ENCODE peak calls at places on chromosomes 11 and 22, in eight cellular contexts. One of them, this sample, is unnamed.

GRCh38 chr11:26017322-26017860 is 314.5 kb upstream of the ANO3 start:
- DNase-seq in Panc1: no peak
- DNase-seq in endodermal cell: no peak
- DNase-seq in coronary artery: no peak
- DNase-seq in lower lobe of right lung: no peak
- DNase-seq in ovary: no peak
- DNase-seq in colonic mucosa: peak
- DNase-seq in Calu3: no peak
- DNase-seq in this sample: no peak

GRCh38 chr11:115488945-115489344 is 15.3 kb downstream of the CADM1 start:
- DNase-seq in Panc1: no peak
- DNase-seq in coronary artery: no peak
- DNase-seq in endodermal cell: no peak
- DNase-seq in colonic mucosa: no peak
- DNase-seq in ovary: no peak
- DNase-seq in lower lobe of right lung: no peak
- DNase-seq in Calu3: no peak
- DNase-seq in this sample: no peak

GRCh38 chr11:130775306-130776043 is 140.8 kb downstream of the SNX19 start:
- DNase-seq in coronary artery: peak
- DNase-seq in colonic mucosa: no peak
- DNase-seq in Calu3: no peak
- DNase-seq in lower lobe of right lung: no peak
- DNase-seq in Panc1: no peak
- DNase-seq in endodermal cell: no peak
- DNase-seq in ovary: no peak
- DNase-seq in this sample: no peak

GRCh38 chr11:72190581-72191205 is 1.2 kb upstream of the FOLR1 start:
- DNase-seq in Calu3: no peak
- DNase-seq in lower lobe of right lung: no peak
- DNase-seq in colonic mucosa: no peak
- DNase-seq in Panc1: no peak
- DNase-seq in coronary artery: peak
- DNase-seq in endodermal cell: peak
- DNase-seq in ovary: no peak
- DNase-seq in this sample: no peak

GRCh38 chr11:93504110-93505095 is 38.8 kb downstream of the SMCO4 start:
- DNase-seq in coronary artery: no peak
- DNase-seq in Panc1: no peak
- DNase-seq in Calu3: no peak
- DNase-seq in lower lobe of right lung: no peak
- DNase-seq in ovary: no peak
- DNase-seq in endodermal cell: no peak
- DNase-seq in colonic mucosa: no peak
- DNase-seq in this sample: no peak

GRCh38 chr22:36104988-36105387 is 55.6 kb downstream of the APOL3 start:
- DNase-seq in Panc1: no peak
- DNase-seq in lower lobe of right lung: peak
- DNase-seq in coronary artery: no peak
- DNase-seq in colonic mucosa: no peak
- DNase-seq in ovary: no peak
- DNase-seq in Calu3: no peak
- DNase-seq in endodermal cell: no peak
- DNase-seq in this sample: no peak

GRCh38 chr11:63639195-63639832 is 25.1 kb upstream of the PLAAT3 start:
- DNase-seq in ovary: peak
- DNase-seq in Calu3: no peak
- DNase-seq in lower lobe of right lung: no peak
- DNase-seq in colonic mucosa: no peak
- DNase-seq in endodermal cell: peak
- DNase-seq in Panc1: no peak
- DNase-seq in coronary artery: no peak
- DNase-seq in this sample: no peak

GRCh38 chr11:90241414-90241813 is 18.6 kb upstream of the CHORDC1 start:
- DNase-seq in endodermal cell: no peak
- DNase-seq in lower lobe of right lung: no peak
- DNase-seq in colonic mucosa: no peak
- DNase-seq in coronary artery: no peak
- DNase-seq in ovary: no peak
- DNase-seq in Panc1: no peak
- DNase-seq in Calu3: no peak
- DNase-seq in this sample: no peak

GRCh38 chr22:30265851-30266444 is 703 bp downstream of the OSM start:
- DNase-seq in Calu3: no peak
- DNase-seq in Panc1: no peak
- DNase-seq in endodermal cell: peak
- DNase-seq in ovary: no peak
- DNase-seq in colonic mucosa: peak
- DNase-seq in coronary artery: no peak
- DNase-seq in lower lobe of right lung: peak
- DNase-seq in this sample: no peak

GRCh38 chr11:64653388-64653973 is 62.5 kb downstream of the SLC22A12 start:
- DNase-seq in Panc1: no peak
- DNase-seq in colonic mucosa: no peak
- DNase-seq in endodermal cell: no peak
- DNase-seq in ovary: no peak
- DNase-seq in Calu3: no peak
- DNase-seq in lower lobe of right lung: no peak
- DNase-seq in coronary artery: no peak
- DNase-seq in this sample: no peak

GRCh38 chr11:63444181-63444580 is 46.8 kb downstream of the PLAAT5 start:
- DNase-seq in lower lobe of right lung: no peak
- DNase-seq in ovary: no peak
- DNase-seq in colonic mucosa: no peak
- DNase-seq in Panc1: no peak
- DNase-seq in coronary artery: no peak
- DNase-seq in endodermal cell: no peak
- DNase-seq in Calu3: no peak
- DNase-seq in this sample: no peak

GRCh38 chr22:37659066-37659896 is 758 bp downstream of the PDXP start:
- DNase-seq in lower lobe of right lung: peak
- DNase-seq in Panc1: no peak
- DNase-seq in endodermal cell: no peak
- DNase-seq in ovary: peak
- DNase-seq in coronary artery: peak
- DNase-seq in colonic mucosa: peak
- DNase-seq in Calu3: no peak
- DNase-seq in this sample: no peak

GRCh38 chr11:19951558-19952083 is 208.7 kb downstream of the DBX1 start:
- DNase-seq in ovary: no peak
- DNase-seq in colonic mucosa: no peak
- DNase-seq in lower lobe of right lung: no peak
- DNase-seq in Panc1: peak
- DNase-seq in Calu3: peak
- DNase-seq in endodermal cell: no peak
- DNase-seq in coronary artery: no peak
- DNase-seq in this sample: no peak

GRCh38 chr22:44351685-44352377 is 39.1 kb upstream of the SHISAL1 start:
- DNase-seq in endodermal cell: peak
- DNase-seq in coronary artery: no peak
- DNase-seq in Calu3: peak
- DNase-seq in lower lobe of right lung: no peak
- DNase-seq in Panc1: no peak
- DNase-seq in colonic mucosa: no peak
- DNase-seq in ovary: peak
- DNase-seq in this sample: peak

GRCh38 chr22:45418056-45418769 is 4.7 kb downstream of the RIBC2 start:
- DNase-seq in Calu3: no peak
- DNase-seq in lower lobe of right lung: no peak
- DNase-seq in endodermal cell: no peak
- DNase-seq in colonic mucosa: no peak
- DNase-seq in coronary artery: peak
- DNase-seq in Panc1: no peak
- DNase-seq in ovary: no peak
- DNase-seq in this sample: no peak

GRCh38 chr11:13972033-13972910 is 9.7 kb downstream of the SPON1 start:
- DNase-seq in lower lobe of right lung: no peak
- DNase-seq in colonic mucosa: no peak
- DNase-seq in Calu3: no peak
- DNase-seq in ovary: peak
- DNase-seq in Panc1: no peak
- DNase-seq in coronary artery: no peak
- DNase-seq in endodermal cell: no peak
- DNase-seq in this sample: no peak

GRCh38 chr22:41822289-41823057 is 10.4 kb upstream of the SREBF2 start:
- DNase-seq in lower lobe of right lung: no peak
- DNase-seq in colonic mucosa: no peak
- DNase-seq in ovary: no peak
- DNase-seq in Panc1: peak
- DNase-seq in coronary artery: no peak
- DNase-seq in endodermal cell: no peak
- DNase-seq in Calu3: peak
- DNase-seq in this sample: no peak

GRCh38 chr11:73866095-73866579 is 10.5 kb downstream of the COA4 start:
- DNase-seq in colonic mucosa: no peak
- DNase-seq in Calu3: no peak
- DNase-seq in ovary: peak
- DNase-seq in Panc1: no peak
- DNase-seq in coronary artery: no peak
- DNase-seq in lower lobe of right lung: no peak
- DNase-seq in endodermal cell: no peak
- DNase-seq in this sample: no peak

GRCh38 chr11:34468209-34468841 is 29.6 kb downstream of the CAT start:
- DNase-seq in Panc1: peak
- DNase-seq in lower lobe of right lung: no peak
- DNase-seq in coronary artery: no peak
- DNase-seq in endodermal cell: peak
- DNase-seq in ovary: no peak
- DNase-seq in Calu3: peak
- DNase-seq in colonic mucosa: peak
- DNase-seq in this sample: no peak

GRCh38 chr11:96384156-96384555 is 5.6 kb downstream of the CCDC82 start:
- DNase-seq in Panc1: no peak
- DNase-seq in colonic mucosa: no peak
- DNase-seq in lower lobe of right lung: no peak
- DNase-seq in coronary artery: no peak
- DNase-seq in ovary: no peak
- DNase-seq in endodermal cell: no peak
- DNase-seq in Calu3: no peak
- DNase-seq in this sample: no peak

GRCh38 chr22:45200862-45201511 is 37.3 kb downstream of the NUP50 start:
- DNase-seq in Panc1: no peak
- DNase-seq in ovary: peak
- DNase-seq in colonic mucosa: no peak
- DNase-seq in coronary artery: no peak
- DNase-seq in Calu3: no peak
- DNase-seq in endodermal cell: peak
- DNase-seq in lower lobe of right lung: peak
- DNase-seq in this sample: no peak

GRCh38 chr11:12088047-12088481 is 22.3 kb upstream of the MICAL2 start:
- DNase-seq in Calu3: peak
- DNase-seq in endodermal cell: no peak
- DNase-seq in ovary: no peak
- DNase-seq in coronary artery: peak
- DNase-seq in Panc1: no peak
- DNase-seq in lower lobe of right lung: no peak
- DNase-seq in colonic mucosa: peak
- DNase-seq in this sample: no peak

GRCh38 chr11:116122697-116123472 is 618.7 kb upstream of the CADM1 start:
- DNase-seq in Panc1: no peak
- DNase-seq in endodermal cell: peak
- DNase-seq in lower lobe of right lung: no peak
- DNase-seq in coronary artery: peak
- DNase-seq in colonic mucosa: peak
- DNase-seq in ovary: no peak
- DNase-seq in Calu3: no peak
- DNase-seq in this sample: no peak

GRCh38 chr11:112004389-112004788 is 20.8 kb upstream of the DLAT start:
- DNase-seq in endodermal cell: peak
- DNase-seq in coronary artery: no peak
- DNase-seq in lower lobe of right lung: no peak
- DNase-seq in colonic mucosa: no peak
- DNase-seq in Calu3: no peak
- DNase-seq in Panc1: no peak
- DNase-seq in ovary: no peak
- DNase-seq in this sample: no peak
- TF ChIP-seq CTCF in endodermal cell: peak
- TF ChIP-seq CTCF in coronary artery: no peak
- TF ChIP-seq CTCF in lower lobe of right lung: peak
- TF ChIP-seq CTCF in colonic mucosa: no peak
- TF ChIP-seq CTCF in Calu3: no peak
- TF ChIP-seq CTCF in Panc1: peak
- TF ChIP-seq CTCF in ovary: no peak
- TF ChIP-seq CTCF in this sample: no peak

GRCh38 chr11:69102732-69103615 is 52.8 kb upstream of the SMIM38 start:
- DNase-seq in Panc1: no peak
- DNase-seq in lower lobe of right lung: no peak
- DNase-seq in coronary artery: no peak
- DNase-seq in ovary: no peak
- DNase-seq in Calu3: peak
- DNase-seq in endodermal cell: peak
- DNase-seq in colonic mucosa: no peak
- DNase-seq in this sample: no peak
- TF ChIP-seq CTCF in Panc1: peak
- TF ChIP-seq CTCF in lower lobe of right lung: no peak
- TF ChIP-seq CTCF in coronary artery: no peak
- TF ChIP-seq CTCF in ovary: no peak
- TF ChIP-seq CTCF in Calu3: peak
- TF ChIP-seq CTCF in endodermal cell: peak
- TF ChIP-seq CTCF in colonic mucosa: no peak
- TF ChIP-seq CTCF in this sample: peak

DNA sequence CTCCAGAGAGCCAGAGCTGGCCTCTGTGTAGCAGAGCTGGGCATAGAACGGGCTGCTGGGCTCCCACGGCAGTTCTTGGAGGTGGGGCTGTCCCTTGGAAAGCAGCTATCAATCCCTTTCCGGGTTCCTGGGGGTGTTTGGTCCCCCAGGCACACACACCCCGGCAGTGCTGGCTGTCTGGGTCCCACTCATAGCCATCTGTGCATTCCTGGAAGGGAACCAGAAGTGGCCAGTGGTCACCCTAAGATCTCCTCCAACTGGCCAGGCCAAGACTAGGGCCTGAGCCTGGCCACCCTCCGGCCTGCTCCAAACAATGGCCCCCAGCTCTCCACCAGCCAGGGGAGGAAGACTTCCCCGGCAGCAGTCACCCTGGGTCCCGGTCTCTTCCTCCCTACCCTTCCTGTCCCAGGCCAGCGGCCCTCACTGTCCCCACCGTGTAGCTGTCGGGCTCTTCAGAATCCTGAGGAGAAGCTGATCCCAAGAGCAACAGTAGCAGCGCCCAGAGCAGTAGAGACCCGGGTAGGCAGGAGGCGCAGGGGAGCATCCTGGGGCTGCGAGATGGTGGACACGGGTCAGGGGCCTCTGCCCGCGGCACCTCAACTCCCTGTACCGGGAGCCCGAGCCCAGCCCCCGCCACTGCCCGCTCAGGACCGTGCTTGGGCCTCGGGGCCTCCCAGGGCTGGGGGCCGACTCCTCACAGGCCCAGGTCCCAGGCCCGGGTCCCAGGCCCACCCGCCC is 620 bp downstream of the EFEMP2 start:
- DNase-seq in endodermal cell: peak
- DNase-seq in Panc1: no peak
- DNase-seq in lower lobe of right lung: peak
- DNase-seq in colonic mucosa: no peak
- DNase-seq in coronary artery: no peak
- DNase-seq in Calu3: no peak
- DNase-seq in ovary: no peak
- DNase-seq in this sample: no peak
- TF ChIP-seq CTCF in endodermal cell: peak
- TF ChIP-seq CTCF in Panc1: no peak
- TF ChIP-seq CTCF in lower lobe of right lung: no peak
- TF ChIP-seq CTCF in colonic mucosa: no peak
- TF ChIP-seq CTCF in coronary artery: no peak
- TF ChIP-seq CTCF in Calu3: no peak
- TF ChIP-seq CTCF in ovary: no peak
- TF ChIP-seq CTCF in this sample: no peak

GRCh38 chr11:2133481-2134021 is 5.6 kb downstream of the IGF2 start:
- DNase-seq in lower lobe of right lung: no peak
- DNase-seq in coronary artery: no peak
- DNase-seq in ovary: no peak
- DNase-seq in Calu3: no peak
- DNase-seq in colonic mucosa: no peak
- DNase-seq in Panc1: no peak
- DNase-seq in endodermal cell: no peak
- DNase-seq in this sample: no peak
- TF ChIP-seq CTCF in lower lobe of right lung: no peak
- TF ChIP-seq CTCF in coronary artery: no peak
- TF ChIP-seq CTCF in ovary: no peak
- TF ChIP-seq CTCF in Calu3: no peak
- TF ChIP-seq CTCF in colonic mucosa: no peak
- TF ChIP-seq CTCF in Panc1: no peak
- TF ChIP-seq CTCF in endodermal cell: no peak
- TF ChIP-seq CTCF in this sample: no peak